ENCODE peak calls at places on chromosomes 5 and 9, in nine cellular contexts. R is GM10248, W is neural progenitor cell, N is cardiac muscle cell, L is A549, P is IMR-90, M is AG09319, E is mammary epithelial cell, X is epithelial cell of esophagus. H is an unnamed sample.

GRCh38 chr5:170700503-170700902 is 83.0 kb upstream of the GABRP start:
- DNase-seq in R (no peak), W (no peak), N (no peak), L (no peak), P (no peak), M (no peak), E (no peak), X (no peak), H (no peak)

GRCh38 chr9:22105005-22105722 is 96.1 kb upstream of the CDKN2B start:
- DNase-seq in R (peak), W (no peak), N (no peak), L (no peak), P (no peak), M (no peak), E (no peak), X (no peak), H (no peak)

GRCh38 chr5:135598691-135599395 is 20.1 kb upstream of the CXCL14 start:
- DNase-seq in R (no peak), W (no peak), N (no peak), L (no peak), P (no peak), M (no peak), E (no peak), X (no peak), H (no peak)

GRCh38 chr9:95880011-95880690 is 4.7 kb downstream of the ERCC6L2 start:
- DNase-seq in R (no peak), W (no peak), N (no peak), L (peak), P (peak), M (peak), E (no peak), X (no peak), H (no peak)

GRCh38 chr9:29830815-29831214 is 2257.5 kb upstream of the C9orf72 start:
- DNase-seq in R (no peak), W (peak), N (peak), L (peak), P (no peak), M (no peak), E (peak), X (peak), H (no peak)

GRCh38 chr5:14061106-14061505 is 82.0 kb upstream of the TRIO start:
- DNase-seq in R (no peak), W (no peak), N (no peak), L (peak), P (no peak), M (no peak), E (no peak), X (no peak), H (no peak)

GRCh38 chr5:128966375-128966774 is 1.1 kb downstream of the SLC27A6 start:
- DNase-seq in R (no peak), W (no peak), N (no peak), L (no peak), P (no peak), M (no peak), E (no peak), X (no peak), H (no peak)

GRCh38 chr5:88480766-88481499 is 212.3 kb upstream of the TMEM161B start:
- DNase-seq in R (no peak), W (no peak), N (no peak), L (no peak), P (no peak), M (no peak), E (no peak), X (no peak), H (no peak)

GRCh38 chr5:178331491-178331981 is 98.9 kb upstream of the PHYKPL start:
- DNase-seq in R (no peak), W (peak), N (no peak), L (no peak), P (no peak), M (no peak), E (no peak), X (no peak), H (no peak)

GRCh38 chr5:35198096-35198495 is 32.2 kb downstream of the PRLR start:
- DNase-seq in R (no peak), W (no peak), N (no peak), L (no peak), P (peak), M (peak), E (no peak), X (no peak), H (no peak)

GRCh38 chr5:41908374-41909079 is 4.4 kb downstream of the RIMOC1 start:
- DNase-seq in R (no peak), W (no peak), N (no peak), L (no peak), P (peak), M (no peak), E (peak), X (peak), H (no peak)

DNA sequence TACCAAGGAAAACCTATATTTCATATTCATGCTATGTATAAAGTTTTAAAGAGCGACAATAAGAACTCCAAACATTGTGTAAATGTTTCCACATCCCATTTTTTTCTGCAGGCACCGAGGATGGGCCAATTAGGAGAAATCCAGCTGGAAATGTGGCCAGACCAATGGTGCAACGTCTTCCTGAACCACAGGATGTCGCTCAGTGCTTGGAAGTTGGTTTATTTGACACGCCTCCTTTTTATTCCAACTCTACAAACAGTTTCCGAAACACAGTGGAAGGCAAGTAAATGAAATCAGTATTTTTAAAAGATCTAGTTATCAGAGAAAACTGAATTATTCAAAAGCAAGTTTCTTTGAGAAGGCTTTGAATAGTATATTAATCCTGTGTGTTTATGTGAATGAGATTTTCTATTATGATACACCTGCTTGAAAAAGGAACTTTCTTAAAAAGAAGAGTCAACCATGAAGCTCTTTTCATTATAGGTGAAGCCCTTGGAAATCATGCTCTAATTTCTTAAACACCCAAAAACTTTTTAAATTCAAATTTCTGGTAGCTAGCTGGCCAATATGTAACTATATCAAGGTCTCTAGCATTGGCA is 9.1 kb downstream of the TYRP1 start:
- DNase-seq in R (no peak), W (peak), N (peak), L (peak), P (peak), M (peak), E (peak), X (peak), H (no peak)
- TF ChIP-seq CTCF in R (no peak), W (peak), N (peak), L (peak), P (peak), M (peak), E (peak), X (peak), H (no peak)

GRCh38 chr9:87498046-87498815 is 564 bp downstream of the DAPK1 start:
- DNase-seq in R (peak), W (peak), N (peak), L (peak), P (no peak), M (no peak), E (peak), X (peak), H (no peak)
- TF ChIP-seq CTCF in R (no peak), W (peak), N (peak), L (no peak), P (no peak), M (peak), E (peak), X (no peak), H (no peak)

GRCh38 chr5:32942225-32942989 is 231.3 kb downstream of the NPR3 start:
- DNase-seq in R (peak), W (peak), N (peak), L (peak), P (peak), M (no peak), E (peak), X (peak), H (no peak)
- TF ChIP-seq CTCF in R (peak), W (peak), N (peak), L (peak), P (peak), M (peak), E (peak), X (peak), H (peak)

GRCh38 chr5:177131019-177131320 is 2.6 kb upstream of the NSD1 start:
- DNase-seq in R (no peak), W (no peak), N (no peak), L (no peak), P (no peak), M (no peak), E (no peak), X (peak), H (no peak)
- TF ChIP-seq CTCF in R (no peak), W (no peak), N (no peak), L (no peak), P (no peak), M (no peak), E (no peak), X (no peak), H (no peak)